ENCODE peak calls at places on chromosome 13, in ten cellular contexts. Z, O, C, M, P, D, N, J, T and E are unnamed samples.

GRCh38 chr13:98541701-98542203 is 35.2 kb downstream of the STK24 start:
- DNase-seq in Z (no peak), O (no peak), C (no peak), M (no peak), P (no peak), D (no peak), N (no peak), J (no peak), T (no peak), E (peak; percentile 94)

GRCh38 chr13:41533676-41534075 is 76.3 kb downstream of the RGCC start:
- DNase-seq in Z (no peak), O (no peak), C (no peak), M (no peak), P (no peak), D (no peak), N (no peak), J (peak; percentile 5), T (no peak), E (no peak)

GRCh38 chr13:99501135-99501951 is at the start of gene TM9SF2:
- DNase-seq in Z (peak; percentile 98), O (peak; percentile 98), C (peak; percentile 94), M (peak; percentile 95), P (peak; percentile 91), D (peak; percentile 97), N (peak; percentile 96), J (peak; percentile 98), T (peak; percentile 68), E (peak; percentile 98)

GRCh38 chr13:20151016-20151415 is 9.8 kb downstream of the GJA3 start:
- DNase-seq in Z (no peak), O (no peak), C (no peak), M (no peak), P (no peak), D (no peak), N (no peak), J (no peak), T (no peak), E (no peak)

GRCh38 chr13:30526612-30527217 is 61.0 kb upstream of the HMGB1 start:
- DNase-seq in Z (no peak), O (no peak), C (no peak), M (no peak), P (no peak), D (no peak), N (no peak), J (peak; percentile 41), T (no peak), E (no peak)

GRCh38 chr13:75489502-75490263 is 7.7 kb upstream of the TBC1D4 start:
- DNase-seq in Z (peak; percentile 46), O (no peak), C (no peak), M (no peak), P (no peak), D (no peak), N (peak; percentile 61), J (peak; percentile 82), T (no peak), E (peak; percentile 57)

GRCh38 chr13:112711528-112712265 is 21.9 kb downstream of the ATP11A start:
- DNase-seq in Z (no peak), O (no peak), C (no peak), M (no peak), P (no peak), D (peak; percentile 89), N (peak; percentile 87), J (peak; percentile 99), T (no peak), E (peak; percentile 98)

GRCh38 chr13:45658586-45659235 is 43.2 kb upstream of the ERICH6B start:
- DNase-seq in Z (no peak), O (no peak), C (no peak), M (no peak), P (no peak), D (no peak), N (no peak), J (peak; percentile 8), T (no peak), E (no peak)

GRCh38 chr13:111639994-111640393 is 319.6 kb downstream of the TEX29 start:
- DNase-seq in Z (no peak), O (no peak), C (no peak), M (no peak), P (no peak), D (no peak), N (no peak), J (no peak), T (no peak), E (no peak)

GRCh38 chr13:27079421-27079958 is 92.1 kb downstream of the USP12 start:
- DNase-seq in Z (no peak), O (no peak), C (no peak), M (no peak), P (no peak), D (peak; percentile 26), N (peak; percentile 42), J (peak; percentile 72), T (no peak), E (no peak)

GRCh38 chr13:67520886-67521285 is 290.8 kb upstream of the PCDH9 start:
- DNase-seq in Z (no peak), O (no peak), C (no peak), M (peak; percentile 3), P (no peak), D (no peak), N (no peak), J (no peak), T (no peak), E (no peak)

GRCh38 chr13:41058229-41059070 is 2.9 kb upstream of the WBP4 start:
- DNase-seq in Z (no peak), O (no peak), C (no peak), M (no peak), P (no peak), D (no peak), N (no peak), J (no peak), T (no peak), E (peak; percentile 24)

GRCh38 chr13:23320926-23321533 is 112.5 kb downstream of the SACS start:
- DNase-seq in Z (no peak), O (no peak), C (no peak), M (no peak), P (no peak), D (no peak), N (no peak), J (no peak), T (no peak), E (no peak)

GRCh38 chr13:110425444-110425780 is 118.3 kb downstream of the COL4A2 start:
- DNase-seq in Z (no peak), O (no peak), C (no peak), M (no peak), P (no peak), D (no peak), N (no peak), J (no peak), T (no peak), E (no peak)

GRCh38 chr13:37406031-37406430 is 192.5 kb downstream of the POSTN start:
- DNase-seq in Z (no peak), O (no peak), C (no peak), M (no peak), P (no peak), D (no peak), N (no peak), J (no peak), T (no peak), E (no peak)

GRCh38 chr13:113997845-113998751 is 24.2 kb upstream of the C13orf46 start:
- DNase-seq in Z (no peak), O (no peak), C (no peak), M (no peak), P (no peak), D (no peak), N (no peak), J (peak; percentile 71), T (no peak), E (no peak)

GRCh38 chr13:93547886-93548285 is 321.3 kb downstream of the GPC6 start:
- DNase-seq in Z (no peak), O (no peak), C (no peak), M (no peak), P (no peak), D (no peak), N (no peak), J (no peak), T (no peak), E (no peak)

GRCh38 chr13:41652735-41653361 is 195.5 kb downstream of the RGCC start:
- DNase-seq in Z (no peak), O (no peak), C (peak; percentile 5), M (peak; percentile 69), P (no peak), D (no peak), N (peak; percentile 54), J (peak; percentile 76), T (peak; percentile 3), E (peak; percentile 14)

GRCh38 chr13:50130686-50131051 is 115.4 kb downstream of the KCNRG start:
- DNase-seq in Z (peak; percentile 45), O (no peak), C (no peak), M (no peak), P (no peak), D (no peak), N (peak; percentile 50), J (peak; percentile 52), T (no peak), E (no peak)

GRCh38 chr13:81779896-81780295 is 1439.0 kb upstream of the SPRY2 start:
- DNase-seq in Z (no peak), O (no peak), C (no peak), M (no peak), P (no peak), D (no peak), N (no peak), J (no peak), T (no peak), E (no peak)

GRCh38 chr13:30025351-30025750 is 174.9 kb upstream of the UBL3 start:
- DNase-seq in Z (no peak), O (no peak), C (no peak), M (no peak), P (no peak), D (no peak), N (no peak), J (no peak), T (no peak), E (no peak)